ENCODE peak calls at places on chromosomes 2 and 18, in six cellular contexts. V is pancreas; J is endothelial cell; R is foreskin fibroblast; H is GM13976; F is activated CD8-positive, alpha-beta T cell treated with anti-CD3 and anti-CD28 coated beads for 36 hours. D is an unnamed sample.

GRCh38 chr2:216774620-216775019 is 79.3 kb upstream of the IGFBP5 start:
- DNase-seq in V (no peak), F (no peak), J (no peak), H (no peak), R (peak; percentile 9), D (peak; percentile 83)

GRCh38 chr2:43041661-43042360 is 184.6 kb downstream of the ZFP36L2 start:
- DNase-seq in F (no peak), J (peak; percentile 22), R (peak; percentile 95), V (no peak), H (no peak), D (peak; percentile 85)

GRCh38 chr2:218884519-218884918 is 3.9 kb downstream of the WNT10A start:
- DNase-seq in F (no peak), J (no peak), R (no peak), V (no peak), H (no peak), D (no peak)

GRCh38 chr2:183740241-183740640 is 616.0 kb downstream of the NUP35 start:
- DNase-seq in V (no peak), R (no peak), J (no peak), F (no peak), H (no peak), D (no peak)

GRCh38 chr2:55093381-55093780 is 43.1 kb upstream of the RTN4 start:
- DNase-seq in F (no peak), H (no peak), V (no peak), J (no peak), R (peak; percentile 59), D (peak; percentile 62)

GRCh38 chr2:170822292-170822884 is 5.7 kb downstream of the GAD1 start:
- DNase-seq in J (peak; percentile 57), F (peak; percentile 65), H (peak; percentile 59), R (no peak), V (no peak), D (no peak)

GRCh38 chr2:86769838-86770237 is 20.9 kb downstream of the CD8A start:
- DNase-seq in H (no peak), J (no peak), R (no peak), F (no peak), V (no peak), D (no peak)

GRCh38 chr18:26549486-26550435 is 1.4 kb upstream of the KCTD1 start:
- DNase-seq in J (peak; percentile 41), R (peak; percentile 72), F (peak; percentile 30), V (peak; percentile 83), H (peak; percentile 54), D (peak; percentile 55)

GRCh38 chr18:39162013-39162412 is 1596.4 kb upstream of the CELF4 start:
- DNase-seq in V (no peak), R (no peak), H (no peak), J (no peak), F (no peak), D (no peak)

GRCh38 chr18:63708650-63709049 is 5.9 kb downstream of the SERPINB11 start:
- DNase-seq in J (no peak), V (no peak), F (no peak), R (peak; percentile 93), H (no peak), D (peak; percentile 95)

GRCh38 chr2:240919786-240920782 is 13.9 kb downstream of the CROCC2 start:
- DNase-seq in J (peak; percentile 7), V (peak; percentile 58), R (no peak), F (no peak), H (no peak), D (no peak)

GRCh38 chr2:152925540-152926448 is 207.4 kb downstream of the ARL6IP6 start:
- DNase-seq in R (no peak), J (peak; percentile 85), H (peak; percentile 36), V (peak; percentile 60), F (peak; percentile 64), D (no peak)

GRCh38 chr2:232389327-232389726 is 10.8 kb downstream of the ALPP start:
- DNase-seq in V (no peak), F (no peak), R (no peak), J (no peak), H (no peak), D (no peak)

GRCh38 chr2:11373096-11373495 is 28.7 kb upstream of the ROCK2 start:
- DNase-seq in F (no peak), R (no peak), J (no peak), H (no peak), V (no peak), D (no peak)

GRCh38 chr2:182559623-182560022 is 132.8 kb upstream of the PDE1A start:
- DNase-seq in J (no peak), V (no peak), R (peak; percentile 35), H (no peak), F (no peak), D (peak; percentile 40)

GRCh38 chr2:183868707-183869106 is 729.6 kb upstream of the ZNF804A start:
- DNase-seq in V (no peak), H (no peak), R (no peak), F (no peak), J (no peak), D (no peak)

GRCh38 chr2:25822190-25823117 is 55.8 kb downstream of the ASXL2 start:
- DNase-seq in R (no peak), V (no peak), H (peak; percentile 36), F (peak; percentile 86), J (peak; percentile 72), D (no peak)

GRCh38 chr18:67677489-67677888 is 161.0 kb upstream of the DSEL start:
- DNase-seq in F (no peak), R (no peak), J (no peak), V (no peak), H (no peak), D (no peak)

GRCh38 chr18:32450026-32450681 is 20.5 kb downstream of the GAREM1 start:
- DNase-seq in F (no peak), R (no peak), V (no peak), J (no peak), H (no peak), D (no peak)

GRCh38 chr2:155223781-155224406 is 525.4 kb downstream of the KCNJ3 start:
- DNase-seq in R (no peak), J (no peak), F (no peak), H (peak; percentile 16), V (no peak), D (no peak)

GRCh38 chr2:33476793-33477190 is 343 bp downstream of the RASGRP3 start:
- DNase-seq in V (no peak), H (no peak), J (no peak), F (no peak), R (no peak), D (no peak)

GRCh38 chr2:67952066-67952465 is 110.7 kb downstream of the C1D start:
- DNase-seq in V (no peak), J (no peak), F (no peak), R (no peak), H (no peak), D (no peak)

GRCh38 chr2:70258532-70258875 is 567 bp downstream of the PCYOX1 start:
- DNase-seq in F (no peak), H (no peak), J (peak; percentile 20), R (peak; percentile 34), V (peak; percentile 86), D (peak; percentile 10)

GRCh38 chr2:70923378-70924015 is 12.2 kb upstream of the ATP6V1B1 start:
- DNase-seq in V (no peak), F (peak; percentile 57), J (peak; percentile 57), H (no peak), R (no peak), D (no peak)

GRCh38 chr2:3108710-3109702 is 268.6 kb downstream of the EIPR1 start:
- DNase-seq in R (no peak), J (no peak), H (peak; percentile 28), F (no peak), V (no peak), D (no peak)

GRCh38 chr18:50071393-50071792 is 123.6 kb downstream of the MYO5B start:
- DNase-seq in R (no peak), F (no peak), J (no peak), H (no peak), V (no peak), D (no peak)

GRCh38 chr2:98299506-98299905 is 46.8 kb upstream of the CNGA3 start:
- DNase-seq in F (no peak), H (no peak), J (no peak), R (no peak), V (no peak), D (no peak)

GRCh38 chr18:31685097-31686082 is 1.0 kb upstream of the B4GALT6 start:
- DNase-seq in F (peak; percentile 64), H (peak; percentile 91), R (peak; percentile 48), J (peak; percentile 81), V (peak; percentile 88), D (no peak)

GRCh38 chr2:185012643-185013042 is 414.3 kb downstream of the ZNF804A start:
- DNase-seq in F (peak; percentile 5), V (no peak), R (no peak), H (no peak), J (no peak), D (no peak)

GRCh38 chr2:9573840-9574239 is 18.2 kb upstream of the ADAM17 start:
- DNase-seq in J (no peak), V (no peak), F (no peak), H (no peak), R (no peak), D (no peak)
- TF ChIP-seq CTCF in J (peak; percentile 30), V (no peak), F (no peak), H (no peak), R (no peak), D (peak; percentile 50)

GRCh38 chr18:12274793-12275192 is 20.6 kb downstream of the CIDEA start:
- DNase-seq in R (no peak), J (no peak), V (no peak), F (no peak), H (no peak), D (no peak)

GRCh38 chr18:12276736-12277554 is 22.8 kb downstream of the CIDEA start:
- DNase-seq in R (no peak), V (no peak), F (no peak), J (no peak), H (no peak), D (no peak)

GRCh38 chr18:12271376-12272235 is 17.4 kb downstream of the CIDEA start:
- DNase-seq in V (peak; percentile 89), R (peak; percentile 68), H (peak; percentile 88), F (peak; percentile 62), J (peak; percentile 81), D (peak; percentile 75)
- TF ChIP-seq CTCF in V (peak; percentile 61), R (peak; percentile 66), H (peak; percentile 77), F (peak; percentile 64), J (peak; percentile 80), D (peak; percentile 88)

DNA sequence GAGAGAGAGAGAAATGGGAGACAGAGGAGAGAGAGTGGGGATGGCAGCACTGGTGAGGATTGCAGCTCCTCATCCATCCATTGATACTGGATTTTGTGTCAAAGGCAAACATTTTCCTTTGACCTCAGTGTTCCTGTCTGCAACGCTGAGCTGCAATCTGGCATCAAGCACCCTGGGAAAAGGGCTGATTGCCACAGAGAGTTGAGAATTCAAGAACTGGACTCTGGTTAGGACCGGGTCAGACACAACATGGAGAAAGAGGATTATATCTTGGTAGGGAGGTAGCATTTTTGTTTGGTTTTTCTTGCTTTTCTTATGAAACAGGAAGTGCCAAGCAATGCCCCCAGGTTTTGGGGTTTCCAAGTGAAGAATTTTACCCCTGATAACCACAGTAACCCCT is 81.9 kb upstream of the PKDCC start:
- DNase-seq in V (no peak), R (no peak), J (no peak), H (no peak), F (no peak), D (no peak)
- TF ChIP-seq CTCF in V (no peak), R (no peak), J (no peak), H (no peak), F (no peak), D (no peak)

DNA sequence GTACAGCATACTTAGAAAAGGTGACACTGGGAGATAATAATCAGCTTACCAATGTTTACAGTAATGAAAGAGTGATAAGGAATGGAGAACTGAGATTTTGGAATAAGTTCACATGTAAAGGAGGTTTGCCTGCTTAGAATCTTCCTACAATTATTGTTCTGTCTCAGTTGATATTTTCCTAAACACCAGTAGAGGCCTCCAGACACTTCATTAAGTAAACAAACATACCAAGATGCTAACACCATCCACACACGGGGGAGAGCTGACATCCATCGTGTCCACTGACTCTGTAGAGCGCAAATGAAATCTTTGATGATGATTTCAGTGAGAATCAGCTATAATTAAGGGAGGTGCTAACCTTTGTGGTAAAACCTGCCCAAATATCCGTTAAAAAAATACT is 211.7 kb upstream of the MMADHC start:
- DNase-seq in H (no peak), V (no peak), R (peak; percentile 6), J (no peak), F (no peak), D (peak; percentile 23)
- TF ChIP-seq CTCF in H (no peak), V (no peak), R (peak; percentile 42), J (no peak), F (no peak), D (peak; percentile 57)

D was measured in HFFc6.